ENCODE peak calls at places on chromosomes 7 and 10, in nine cellular contexts. V is retinal pigment epithelial cell, D is fibroblast of lung, K is GM12865, S is left lung, Q is A549, A is BJ, C is RWPE1, B is tibial nerve. G is an unnamed sample.

GRCh38 chr7:138527746-138528223 is 67.7 kb downstream of the TRIM24 start:
- DNase-seq in V (no peak), D (peak; percentile 35), K (no peak), S (no peak), Q (no peak), A (no peak), C (no peak), B (no peak), G (no peak)

GRCh38 chr7:77674878-77675277 is 21.4 kb upstream of the RSBN1L start:
- DNase-seq in V (no peak), D (no peak), K (peak; percentile 42), S (peak; percentile 63), Q (no peak), A (no peak), C (no peak), B (no peak), G (peak; percentile 58)

GRCh38 chr7:40315277-40315676 is 180.5 kb downstream of the SUGCT start:
- DNase-seq in V (no peak), D (no peak), K (no peak), S (no peak), Q (no peak), A (no peak), C (no peak), B (no peak), G (no peak)

GRCh38 chr7:24729365-24730017 is 27.8 kb downstream of the GSDME start:
- DNase-seq in V (no peak), D (no peak), K (no peak), S (no peak), Q (no peak), A (no peak), C (no peak), B (no peak), G (no peak)

GRCh38 chr10:4686644-4686996 is 139.4 kb upstream of the AKR1E2 start:
- DNase-seq in V (peak; percentile 75), D (no peak), K (no peak), S (no peak), Q (peak; percentile 51), A (no peak), C (peak; percentile 88), B (no peak), G (peak; percentile 67)

GRCh38 chr7:132901241-132901640 is 180.6 kb downstream of the CHCHD3 start:
- DNase-seq in V (no peak), D (no peak), K (no peak), S (no peak), Q (no peak), A (no peak), C (no peak), B (no peak), G (no peak)

GRCh38 chr10:35130588-35131146 is 4.0 kb downstream of the CREM start:
- DNase-seq in V (no peak), D (no peak), K (no peak), S (no peak), Q (no peak), A (no peak), C (no peak), B (no peak), G (no peak)

GRCh38 chr7:107069457-107069856 is 25.0 kb downstream of the PRKAR2B start:
- DNase-seq in V (no peak), D (no peak), K (no peak), S (no peak), Q (no peak), A (no peak), C (no peak), B (no peak), G (no peak)

GRCh38 chr10:10164845-10165244 is 852.8 kb upstream of the CELF2 start:
- DNase-seq in V (no peak), D (no peak), K (no peak), S (no peak), Q (no peak), A (no peak), C (no peak), B (no peak), G (no peak)

GRCh38 chr10:78774999-78775711 is 293.6 kb upstream of the ZMIZ1 start:
- DNase-seq in V (no peak), D (peak; percentile 44), K (no peak), S (no peak), Q (no peak), A (no peak), C (no peak), B (peak; percentile 33), G (no peak)

GRCh38 chr7:87148332-87148955 is 3.8 kb upstream of the DMTF1 start:
- DNase-seq in V (no peak), D (peak; percentile 67), K (peak; percentile 60), S (no peak), Q (peak; percentile 7), A (no peak), C (peak; percentile 38), B (no peak), G (peak; percentile 37)

GRCh38 chr7:155735442-155736118 is 76.7 kb downstream of the SHH start:
- DNase-seq in V (no peak), D (no peak), K (no peak), S (no peak), Q (no peak), A (no peak), C (no peak), B (no peak), G (no peak)

GRCh38 chr7:127822822-127823508 is 171.0 kb downstream of the SND1 start:
- DNase-seq in V (no peak), D (no peak), K (peak; percentile 11), S (no peak), Q (no peak), A (no peak), C (peak; percentile 73), B (no peak), G (no peak)

GRCh38 chr10:99812177-99812576 is 29.7 kb downstream of the ABCC2 start:
- DNase-seq in V (no peak), D (no peak), K (no peak), S (no peak), Q (no peak), A (no peak), C (no peak), B (no peak), G (no peak)

GRCh38 chr10:71746344-71747037 is 26.8 kb downstream of the VSIR start:
- DNase-seq in V (no peak), D (no peak), K (no peak), S (peak; percentile 79), Q (no peak), A (no peak), C (no peak), B (no peak), G (no peak)

GRCh38 chr7:137717811-137718271 is 128.9 kb downstream of the DGKI start:
- DNase-seq in V (peak; percentile 82), D (peak; percentile 15), K (no peak), S (no peak), Q (no peak), A (no peak), C (no peak), B (no peak), G (no peak)

GRCh38 chr7:139869886-139870285 is 40.8 kb downstream of the TBXAS1 start:
- DNase-seq in V (no peak), D (no peak), K (peak; percentile 25), S (no peak), Q (no peak), A (no peak), C (no peak), B (no peak), G (no peak)

GRCh38 chr7:73972614-73973013 is 55.4 kb upstream of the ELN start:
- DNase-seq in V (no peak), D (no peak), K (no peak), S (no peak), Q (no peak), A (no peak), C (no peak), B (no peak), G (no peak)
- TF ChIP-seq CTCF in V (no peak), D (no peak), K (no peak), S (no peak), Q (no peak), A (no peak), C (no peak), B (no peak), G (no peak)

DNA sequence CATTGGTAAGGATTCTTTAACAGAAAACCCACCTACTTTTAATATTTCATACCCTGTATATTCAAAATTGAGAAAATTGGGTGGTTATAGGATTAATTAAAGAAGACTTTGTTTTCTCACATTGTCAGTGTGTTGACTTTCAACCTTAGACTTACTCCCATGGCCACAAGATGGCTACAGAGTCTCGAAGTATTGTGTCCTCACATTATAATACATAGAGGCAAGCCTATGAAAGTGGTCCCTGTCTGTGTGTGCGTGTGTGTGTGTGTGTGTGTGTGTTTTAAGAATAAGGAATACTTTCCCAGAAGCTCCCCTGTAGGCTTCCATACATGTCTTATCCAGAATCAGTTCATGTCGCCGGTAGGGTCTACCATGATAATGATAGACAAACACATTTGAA is 180.0 kb downstream of the PHF14 start:
- DNase-seq in V (no peak), D (no peak), K (no peak), S (no peak), Q (no peak), A (no peak), C (no peak), B (no peak), G (no peak)
- TF ChIP-seq CTCF in V (no peak), D (no peak), K (no peak), S (no peak), Q (no peak), A (no peak), C (no peak), B (no peak), G (no peak)

DNA sequence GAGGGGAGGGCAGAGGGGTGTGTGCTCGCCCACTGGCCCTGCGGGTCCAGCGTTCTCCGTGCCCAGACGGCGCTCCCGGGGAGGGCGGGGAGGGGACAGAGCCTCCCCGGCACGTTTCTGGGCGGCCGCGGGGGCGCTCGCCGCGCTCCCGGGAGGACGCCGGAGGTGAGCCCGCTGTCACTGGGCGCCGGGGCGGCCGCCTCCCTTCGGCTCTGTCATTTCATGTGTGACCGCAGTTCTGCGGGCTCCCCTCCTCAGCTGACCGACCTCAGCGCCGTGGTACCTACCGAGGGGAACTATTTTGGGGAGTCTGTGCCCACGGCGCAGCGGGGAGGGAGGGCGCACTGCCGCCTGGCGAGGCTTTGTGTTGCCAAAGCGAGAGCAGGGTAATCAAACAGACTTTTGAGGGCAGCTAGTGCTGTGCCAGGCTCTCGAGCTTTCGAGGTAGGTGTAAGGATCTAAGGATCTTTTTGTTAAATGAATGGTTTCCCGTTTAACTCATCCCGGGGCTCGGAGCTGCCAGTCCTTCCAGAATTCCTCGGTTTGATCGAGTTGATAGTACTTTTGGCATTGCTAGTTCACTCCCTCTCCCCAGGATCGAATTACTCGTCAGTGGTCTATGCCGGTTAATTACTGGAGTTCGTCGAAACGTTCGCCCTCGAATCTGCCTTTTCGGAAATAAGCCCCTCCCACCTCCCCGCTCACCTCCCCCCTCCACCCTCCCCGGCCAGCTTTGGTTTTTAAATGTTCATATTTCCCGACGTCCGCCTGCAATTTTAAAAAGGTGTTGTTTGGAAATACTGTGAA is 1.9 kb downstream of the ARID5B start:
- DNase-seq in V (no peak), D (peak; percentile 77), K (peak; percentile 86), S (peak; percentile 71), Q (peak; percentile 35), A (no peak), C (peak; percentile 72), B (peak; percentile 50), G (peak; percentile 36)
- TF ChIP-seq CTCF in V (peak; percentile 31), D (peak; percentile 10), K (peak; percentile 26), S (no peak), Q (peak; percentile 44), A (peak; percentile 11), C (peak; percentile 20), B (peak; percentile 22), G (peak; percentile 60)

DNA sequence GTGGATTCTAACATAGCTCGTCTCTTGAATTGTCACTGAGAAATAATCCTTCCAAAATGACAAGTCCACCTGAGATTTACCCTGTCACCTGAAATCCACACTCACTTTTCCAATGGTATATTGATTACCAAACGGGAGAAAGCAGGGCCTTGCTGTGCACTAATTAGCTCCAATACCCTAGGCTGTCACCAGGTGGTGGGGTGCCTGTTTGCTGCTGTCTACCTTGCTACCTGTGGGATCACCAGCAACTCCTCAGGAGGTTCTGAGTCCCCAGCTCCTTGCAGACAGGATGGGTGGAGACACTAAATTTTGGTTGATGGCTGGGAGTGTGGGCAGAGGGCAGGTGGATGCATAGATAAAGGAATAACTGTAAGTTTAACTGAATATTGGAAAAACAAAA is 237.2 kb upstream of the ZNF32 start:
- DNase-seq in V (no peak), D (no peak), K (peak; percentile 14), S (no peak), Q (no peak), A (no peak), C (no peak), B (no peak), G (no peak)
- TF ChIP-seq CTCF in V (no peak), D (no peak), K (peak; percentile 35), S (no peak), Q (no peak), A (no peak), C (no peak), B (no peak), G (no peak)